ENCODE peak calls at places on chromosomes 11 and 22, in eight cellular contexts. M is IMR-90, V is lower leg skin, X is HCT116, R is epithelial cell of proximal tubule, D is choroid plexus epithelial cell, W is body of pancreas, S is brain microvascular endothelial cell. T is an unnamed sample.

GRCh38 chr22:50584106-50585096 is 1.8 kb upstream of the CHKB start:
- DNase-seq in M (no peak), V (no peak), X (no peak), R (no peak), D (no peak), W (no peak), S (no peak), T (no peak)

GRCh38 chr11:67280341-67280790 is 8.7 kb upstream of the ANKRD13D start:
- DNase-seq in M (no peak), V (no peak), X (no peak), R (no peak), D (no peak), W (peak), S (no peak), T (no peak)

GRCh38 chr11:106989056-106989455 is 29.2 kb downstream of the GUCY1A2 start:
- DNase-seq in M (peak), V (no peak), X (no peak), R (no peak), D (peak), W (no peak), S (no peak), T (no peak)

GRCh38 chr11:126891556-126892217 is 108.9 kb downstream of the KIRREL3 start:
- DNase-seq in M (no peak), V (no peak), X (no peak), R (no peak), D (no peak), W (no peak), S (no peak), T (no peak)

GRCh38 chr11:63554901-63555218 is 8.3 kb downstream of the PLAAT2 start:
- DNase-seq in M (no peak), V (no peak), X (no peak), R (no peak), D (no peak), W (no peak), S (no peak), T (no peak)

GRCh38 chr22:49391436-49391835 is 436.2 kb downstream of the BRD1 start:
- DNase-seq in M (no peak), V (no peak), X (no peak), R (no peak), D (no peak), W (no peak), S (no peak), T (no peak)

GRCh38 chr22:27698830-27699229 is 102.7 kb downstream of the MN1 start:
- DNase-seq in M (no peak), V (no peak), X (no peak), R (no peak), D (no peak), W (no peak), S (no peak), T (no peak)

GRCh38 chr22:37633693-37634504 is 5.6 kb upstream of the SH3BP1 start:
- DNase-seq in M (peak), V (peak), X (no peak), R (no peak), D (peak), W (peak), S (peak), T (no peak)

GRCh38 chr22:32917577-32918375 is 116.3 kb downstream of the TIMP3 start:
- DNase-seq in M (no peak), V (no peak), X (no peak), R (no peak), D (peak), W (no peak), S (no peak), T (peak)

GRCh38 chr22:23762866-23763578 is at the start of gene C22orf15:
- DNase-seq in M (peak), V (no peak), X (no peak), R (no peak), D (peak), W (no peak), S (no peak), T (no peak)

GRCh38 chr22:30667092-30667485 is 586 bp downstream of the DUSP18 start:
- DNase-seq in M (no peak), V (no peak), X (peak), R (no peak), D (no peak), W (peak), S (no peak), T (no peak)

GRCh38 chr11:69876013-69876412 is 56.8 kb upstream of the FGF3 start:
- DNase-seq in M (no peak), V (no peak), X (no peak), R (no peak), D (no peak), W (no peak), S (no peak), T (no peak)

GRCh38 chr11:8577791-8578581 is 16.0 kb downstream of the STK33 start:
- DNase-seq in M (peak), V (no peak), X (no peak), R (no peak), D (peak), W (no peak), S (no peak), T (no peak)

GRCh38 chr22:36244522-36245391 is 5.4 kb upstream of the APOL2 start:
- DNase-seq in M (peak), V (no peak), X (no peak), R (no peak), D (peak), W (no peak), S (no peak), T (no peak)

GRCh38 chr22:36252754-36253522 is at the start of gene APOL1:
- DNase-seq in M (peak), V (no peak), X (no peak), R (no peak), D (peak), W (no peak), S (no peak), T (no peak)

GRCh38 chr22:36245805-36246356 is 6.6 kb upstream of the APOL2 start:
- DNase-seq in M (no peak), V (no peak), X (no peak), R (no peak), D (no peak), W (no peak), S (no peak), T (no peak)

GRCh38 chr22:36246718-36247117 is 6.2 kb upstream of the APOL1 start:
- DNase-seq in M (no peak), V (no peak), X (no peak), R (no peak), D (no peak), W (no peak), S (no peak), T (no peak)

GRCh38 chr22:36249160-36249559 is 3.8 kb upstream of the APOL1 start:
- DNase-seq in M (no peak), V (no peak), X (no peak), R (no peak), D (no peak), W (no peak), S (no peak), T (no peak)
- TF ChIP-seq CTCF in M (no peak), V (no peak), X (no peak), R (no peak), D (no peak), W (no peak), S (no peak), T (no peak)

DNA sequence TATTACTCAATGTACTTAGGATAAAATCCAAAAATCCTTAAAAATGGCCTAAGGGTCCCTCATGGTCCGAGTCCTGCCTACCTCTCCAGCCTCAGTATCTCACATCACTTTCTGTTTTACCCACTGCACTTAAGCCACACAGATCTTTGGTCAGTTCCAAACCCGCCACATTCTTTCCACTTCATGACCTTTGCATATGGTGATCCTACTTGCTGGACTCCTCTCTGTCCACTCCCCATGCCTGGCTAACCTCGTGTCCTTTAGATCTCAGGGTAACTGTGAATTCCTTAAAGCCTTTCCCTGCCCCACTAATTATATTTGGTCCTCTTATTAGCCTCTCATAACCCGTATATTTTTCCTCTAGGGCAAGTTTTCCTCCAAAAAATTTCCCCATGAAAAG is 1.2 kb downstream of the NUP160 start:
- DNase-seq in M (no peak), V (no peak), X (no peak), R (no peak), D (no peak), W (no peak), S (no peak), T (no peak)
- H3K4me3 ChIP-seq in M (no peak), V (no peak), X (peak), R (peak), D (peak), W (no peak), S (no peak), T (peak)

GRCh38 chr11:128691802-128692749 is 1.8 kb upstream of the FLI1 start:
- DNase-seq in M (no peak), V (no peak), X (no peak), R (no peak), D (no peak), W (no peak), S (no peak), T (no peak)
- TF ChIP-seq CTCF in M (peak), V (no peak), X (no peak), R (peak), D (peak), W (no peak), S (peak), T (peak)

GRCh38 chr22:41021039-41021654 is 70.0 kb downstream of the RBX1 start:
- DNase-seq in M (no peak), V (peak), X (no peak), R (no peak), D (no peak), W (peak), S (no peak), T (no peak)
- H3K4me3 ChIP-seq in M (peak), V (peak), X (peak), R (peak), D (peak), W (peak), S (peak), T (peak)